ENCODE peak calls at places on chromosomes 11 and 22, in ten cellular contexts. M is cardiac fibroblast; B is left ventricle myocardium inferior; V is AG10803; K is tibial nerve; D is pancreas; U is dorsolateral prefrontal cortex; X is CD8-positive, alpha-beta memory T cell; W is brain microvascular endothelial cell; R is Peyer's patch. P is an unnamed sample.

GRCh38 chr11:90204832-90205646 is 17.8 kb downstream of the CHORDC1 start:
- DNase-seq in B (no peak), K (no peak), X (peak), U (peak), M (peak), D (no peak), V (peak), W (peak), R (no peak), P (no peak)

GRCh38 chr11:18780896-18781295 is 10.7 kb downstream of the PTPN5 start:
- DNase-seq in R (no peak), K (no peak), D (no peak), X (no peak), B (no peak), V (no peak), W (no peak), U (no peak), M (no peak), P (no peak)

GRCh38 chr11:34356576-34356917 is 1.3 kb downstream of the ABTB2 start:
- DNase-seq in B (peak), W (peak), K (no peak), R (peak), X (no peak), M (peak), D (peak), V (peak), U (no peak), P (peak)

GRCh38 chr11:104663190-104664140 is 234.8 kb downstream of the CASP12 start:
- DNase-seq in V (peak), R (no peak), X (no peak), W (no peak), M (peak), D (no peak), B (no peak), K (no peak), U (no peak), P (no peak)

GRCh38 chr11:65207918-65208784 is 26.4 kb downstream of the CAPN1 start:
- DNase-seq in M (no peak), U (no peak), W (no peak), R (no peak), X (no peak), V (no peak), B (no peak), D (no peak), K (no peak), P (no peak)

GRCh38 chr11:790721-791564 is 1.1 kb upstream of the CEND1 start:
- DNase-seq in W (no peak), V (peak), B (no peak), D (no peak), K (no peak), R (no peak), X (no peak), M (peak), U (no peak), P (no peak)

GRCh38 chr22:47259990-47260389 is 497.5 kb downstream of the TBC1D22A start:
- DNase-seq in M (no peak), V (no peak), R (no peak), D (no peak), X (no peak), K (no peak), W (no peak), B (no peak), U (no peak), P (no peak)

GRCh38 chr22:47944941-47945340 is 1182.5 kb downstream of the TBC1D22A start:
- DNase-seq in V (no peak), R (no peak), X (no peak), W (no peak), U (no peak), D (no peak), B (no peak), M (no peak), K (no peak), P (no peak)

GRCh38 chr11:10294289-10294953 is 402 bp upstream of the SBF2 start:
- DNase-seq in M (peak), U (peak), X (no peak), D (peak), W (peak), R (peak), K (no peak), V (peak), B (peak), P (peak)

GRCh38 chr11:115869780-115870431 is 365.7 kb upstream of the CADM1 start:
- DNase-seq in W (no peak), V (no peak), X (no peak), D (no peak), K (no peak), U (no peak), B (no peak), M (peak), R (no peak), P (peak)

GRCh38 chr11:76682681-76683080 is 12.1 kb upstream of the LRRC32 start:
- DNase-seq in D (no peak), R (no peak), W (no peak), U (no peak), V (no peak), K (no peak), M (no peak), B (no peak), X (no peak), P (no peak)

GRCh38 chr22:47195676-47196492 is 433.4 kb downstream of the TBC1D22A start:
- DNase-seq in V (no peak), R (no peak), B (no peak), X (no peak), M (no peak), W (no peak), K (peak), U (no peak), D (no peak), P (no peak)

GRCh38 chr11:104907521-104908185 is 9.4 kb upstream of the CASP12 start:
- DNase-seq in X (peak), W (no peak), R (no peak), U (no peak), M (no peak), D (no peak), K (no peak), V (peak), B (no peak), P (no peak)

GRCh38 chr11:63841554-63841953 is 2.6 kb downstream of the MARK2 start:
- DNase-seq in R (no peak), V (peak), U (peak), X (no peak), D (no peak), M (peak), K (no peak), W (no peak), B (no peak), P (no peak)

GRCh38 chr11:115739121-115739520 is 234.9 kb upstream of the CADM1 start:
- DNase-seq in R (no peak), M (no peak), D (no peak), V (no peak), B (no peak), U (no peak), W (no peak), K (no peak), X (no peak), P (no peak)

GRCh38 chr22:39526736-39527171 is 5.8 kb downstream of the RPS19BP1 start:
- DNase-seq in B (no peak), K (no peak), D (no peak), R (no peak), W (no peak), X (no peak), U (no peak), M (no peak), V (no peak), P (peak)

GRCh38 chr11:123494195-123495050 is 64.4 kb downstream of the GRAMD1B start:
- DNase-seq in R (no peak), K (no peak), M (peak), W (peak), B (no peak), D (no peak), X (no peak), V (peak), U (no peak), P (no peak)

GRCh38 chr11:17763703-17764102 is 29.1 kb downstream of the KCNC1 start:
- DNase-seq in R (no peak), B (no peak), K (no peak), W (no peak), V (no peak), M (no peak), U (no peak), X (no peak), D (no peak), P (no peak)

GRCh38 chr11:88629496-88629895 is 292.0 kb upstream of the CTSC start:
- DNase-seq in R (no peak), X (no peak), V (no peak), K (no peak), D (no peak), W (no peak), B (no peak), U (no peak), M (no peak), P (no peak)

GRCh38 chr11:8717544-8717875 is 34.9 kb downstream of the RPL27A start:
- DNase-seq in U (no peak), R (no peak), V (no peak), K (no peak), M (no peak), W (no peak), B (no peak), D (no peak), X (no peak), P (no peak)

GRCh38 chr11:134765565-134765964 is 353.5 kb upstream of the B3GAT1 start:
- DNase-seq in X (no peak), M (no peak), R (no peak), B (no peak), D (no peak), W (no peak), K (no peak), V (no peak), U (no peak), P (no peak)

GRCh38 chr22:46961591-46962290 is 199.3 kb downstream of the TBC1D22A start:
- DNase-seq in X (no peak), R (no peak), V (no peak), K (no peak), W (no peak), B (no peak), M (no peak), U (no peak), D (no peak), P (no peak)

GRCh38 chr11:27718853-27719574 is 18.8 kb upstream of the BDNF start:
- DNase-seq in X (no peak), M (peak), K (no peak), U (peak), R (no peak), B (peak), W (no peak), D (peak), V (peak), P (peak)

GRCh38 chr22:46054878-46055158 is 77.9 kb upstream of the WNT7B start:
- DNase-seq in K (peak), D (no peak), R (no peak), M (no peak), W (no peak), X (no peak), V (no peak), U (no peak), B (peak), P (no peak)

GRCh38 chr11:9525116-9525515 is 48.4 kb upstream of the WEE1 start:
- DNase-seq in R (no peak), X (no peak), D (no peak), W (no peak), B (no peak), M (peak), V (no peak), U (no peak), K (no peak), P (no peak)

GRCh38 chr11:29957406-29957805 is 59.4 kb downstream of the KCNA4 start:
- DNase-seq in U (no peak), D (no peak), W (no peak), V (no peak), R (no peak), K (no peak), M (no peak), X (no peak), B (no peak), P (no peak)

GRCh38 chr11:74984730-74985129 is 4.0 kb upstream of the NEU3 start:
- DNase-seq in X (no peak), W (no peak), B (no peak), M (no peak), R (no peak), K (no peak), D (no peak), U (no peak), V (no peak), P (no peak)

GRCh38 chr22:39364646-39365405 is 15.0 kb downstream of the SYNGR1 start:
- DNase-seq in K (no peak), D (no peak), W (no peak), M (no peak), U (no peak), R (no peak), V (peak), B (no peak), X (no peak), P (no peak)

GRCh38 chr11:60607483-60607882 is 91.9 kb upstream of the MS4A8 start:
- DNase-seq in D (no peak), M (no peak), B (no peak), X (no peak), U (no peak), R (no peak), V (no peak), W (no peak), K (no peak), P (no peak)

DNA sequence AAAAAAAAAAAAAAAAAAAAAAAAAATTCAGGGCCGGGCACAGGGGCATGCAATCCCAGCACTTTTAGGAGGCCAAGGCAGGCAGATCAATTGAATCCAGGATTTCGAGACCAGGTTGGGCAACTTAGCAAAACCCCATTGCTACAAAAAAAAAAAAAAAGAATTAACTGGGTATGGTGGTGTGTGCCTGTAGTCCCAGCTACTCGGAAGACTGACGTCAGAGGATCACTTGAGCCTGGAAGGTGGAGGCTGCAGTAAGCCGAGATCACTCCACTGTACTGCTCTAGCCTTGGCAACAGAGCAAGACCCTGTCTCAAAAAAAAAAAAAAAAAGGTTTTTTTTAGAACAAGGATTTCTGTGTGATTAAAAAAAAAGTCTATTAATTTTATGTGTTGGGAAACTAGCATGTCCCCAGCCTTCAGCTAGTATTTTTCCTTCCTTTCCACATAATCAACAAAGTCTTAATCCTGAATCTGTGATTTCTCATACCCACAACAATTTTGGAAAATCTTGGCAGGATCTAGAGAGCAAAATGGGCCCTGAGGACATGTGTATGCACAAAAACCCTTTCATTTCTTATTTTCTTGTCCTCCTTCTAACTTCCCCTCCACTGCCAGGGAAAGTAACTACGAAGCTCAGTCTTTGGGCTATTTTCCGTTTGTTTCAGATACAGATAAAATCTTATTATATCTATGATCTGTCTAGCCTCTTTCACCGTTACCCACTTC is 5.7 kb upstream of the AMBRA1 start:
- DNase-seq in K (no peak), U (no peak), X (no peak), V (no peak), D (no peak), R (no peak), W (no peak), B (no peak), M (no peak), P (no peak)
- H3K4me3 ChIP-seq in K (no peak), U (no peak), X (no peak), V (no peak), D (no peak), R (no peak), W (no peak), B (no peak), M (no peak), P (no peak)

DNA sequence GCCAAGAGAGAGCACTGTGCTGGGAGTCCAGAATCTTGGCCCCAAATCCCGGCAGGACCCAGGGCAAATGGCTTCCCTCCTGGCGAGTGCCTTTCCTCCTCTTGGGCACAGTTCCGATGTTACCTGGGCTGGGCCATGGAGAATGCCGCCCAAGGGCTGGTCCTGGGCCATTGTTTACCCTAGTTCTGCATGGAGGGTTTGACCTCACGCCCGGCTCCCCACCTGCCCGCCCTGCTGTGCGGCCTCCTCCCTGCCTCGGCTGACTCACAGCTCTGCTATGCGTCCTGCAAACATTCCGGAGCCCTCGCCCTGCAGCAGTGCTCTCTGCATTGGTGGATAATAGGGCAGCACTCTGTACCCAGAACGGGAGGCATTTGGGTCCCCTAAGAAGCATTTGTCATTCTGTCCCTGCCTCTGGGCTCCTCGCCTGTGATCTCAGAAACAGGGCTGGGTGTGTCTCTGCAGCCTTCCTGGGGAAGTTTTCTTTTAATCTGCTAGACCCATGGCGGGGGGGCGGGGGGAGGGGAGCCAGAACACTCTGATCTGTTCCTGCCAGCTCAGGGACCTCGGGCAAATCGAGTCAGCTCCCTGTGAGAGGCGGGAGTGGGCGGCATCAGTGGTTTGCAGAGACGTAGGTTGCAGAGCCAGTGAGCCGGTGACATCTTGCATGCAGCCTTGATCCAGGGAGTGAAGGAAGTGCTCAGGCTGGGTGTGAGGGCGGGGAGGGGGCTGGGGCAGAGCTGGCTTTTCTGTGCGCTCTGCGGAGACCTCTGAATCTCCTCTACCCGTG is 32.9 kb upstream of the SMIM38 start:
- DNase-seq in U (no peak), X (no peak), R (peak), B (peak), D (peak), V (peak), W (peak), K (no peak), M (peak), P (peak)
- H3K4me3 ChIP-seq in U (no peak), X (peak), R (no peak), B (peak), D (no peak), V (no peak), W (peak), K (no peak), M (no peak), P (no peak)

DNA sequence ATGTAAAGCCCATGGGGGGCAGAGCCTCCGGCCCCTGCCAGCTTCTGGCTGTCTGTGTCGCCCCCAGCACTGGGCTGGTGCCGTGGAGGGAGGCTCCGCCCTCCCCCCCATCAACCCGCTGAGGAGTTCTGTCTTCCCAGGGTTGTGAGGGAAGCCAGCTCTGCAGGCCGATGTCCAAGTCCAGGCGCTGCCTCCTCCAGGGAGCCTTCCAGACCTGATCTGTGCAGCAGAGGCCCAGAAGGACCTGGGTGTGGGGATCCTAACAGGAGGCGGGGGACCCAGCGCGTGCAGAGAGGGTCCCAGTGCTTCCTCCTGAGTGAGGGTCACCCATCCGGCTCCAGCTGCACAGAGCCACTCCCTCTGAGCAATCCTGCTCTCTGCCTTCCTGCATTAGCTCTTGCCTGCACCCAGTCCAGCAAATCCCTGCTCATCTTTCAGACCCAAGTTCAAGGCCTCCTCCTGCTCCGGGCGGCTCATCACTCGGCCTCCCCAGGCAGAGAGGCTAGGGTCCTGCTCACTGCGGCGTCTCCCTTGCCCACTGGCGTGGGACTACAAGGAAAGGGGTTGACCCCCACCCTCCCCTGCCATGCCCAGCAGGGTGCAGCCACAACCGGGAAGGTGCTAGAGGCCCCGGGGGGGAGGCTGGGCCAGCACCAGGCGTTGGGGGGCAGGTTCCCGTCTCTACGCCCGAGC is 16.5 kb downstream of the PRR33 start:
- DNase-seq in X (no peak), D (no peak), W (no peak), U (no peak), R (peak), B (peak), V (no peak), M (no peak), K (no peak), P (no peak)
- H3K4me3 ChIP-seq in X (no peak), D (no peak), W (no peak), U (no peak), R (no peak), B (peak), V (no peak), M (no peak), K (no peak), P (no peak)

GRCh38 chr11:12681462-12681861 is 7.2 kb downstream of the TEAD1 start:
- DNase-seq in M (no peak), K (no peak), D (no peak), W (no peak), V (no peak), R (no peak), B (no peak), U (no peak), X (no peak), P (no peak)
- H3K4me3 ChIP-seq in M (no peak), K (no peak), D (no peak), W (no peak), V (no peak), R (no peak), B (no peak), U (no peak), X (no peak), P (no peak)

DNA sequence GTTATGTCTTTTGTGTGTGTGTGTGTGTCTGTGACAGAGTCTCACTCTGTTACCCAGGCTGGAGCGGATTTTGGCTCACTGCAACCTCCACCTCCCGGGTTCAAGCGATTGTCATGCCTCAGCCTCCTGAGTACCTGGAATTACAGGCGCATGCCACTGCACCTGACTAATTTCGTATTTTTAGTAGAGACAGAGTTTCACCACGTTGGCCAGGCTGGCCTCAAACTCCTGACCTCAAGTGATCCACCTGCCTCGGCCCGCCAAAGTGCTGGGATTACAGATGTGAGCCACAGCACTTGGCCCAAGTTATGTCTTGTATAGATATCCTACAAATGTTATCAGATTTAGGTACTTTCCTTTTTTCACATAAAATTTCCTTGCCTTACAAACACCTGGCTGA is 9.9 kb downstream of the PISD start:
- DNase-seq in B (no peak), M (no peak), W (no peak), X (no peak), U (no peak), K (no peak), R (no peak), V (no peak), D (no peak), P (no peak)
- H3K4me3 ChIP-seq in B (no peak), M (no peak), W (no peak), X (no peak), U (no peak), K (no peak), R (no peak), V (no peak), D (no peak), P (no peak)

GRCh38 chr11:69297926-69298777 is 4.2 kb downstream of the MYEOV start:
- DNase-seq in X (peak), W (peak), K (peak), M (peak), U (no peak), R (peak), D (peak), V (peak), B (peak), P (peak)
- H3K4me3 ChIP-seq in X (peak), W (no peak), K (no peak), M (peak), U (no peak), R (peak), D (no peak), V (peak), B (peak), P (no peak)

GRCh38 chr11:20161923-20162322 is 1.6 kb upstream of the DBX1 start:
- DNase-seq in B (no peak), R (no peak), U (no peak), M (no peak), D (no peak), K (no peak), V (no peak), X (no peak), W (no peak), P (no peak)

GRCh38 chr11:20160425-20161229 is at the start of gene DBX1:
- DNase-seq in R (no peak), V (no peak), B (no peak), D (no peak), M (no peak), X (no peak), W (no peak), K (no peak), U (no peak), P (no peak)

GRCh38 chr11:20159680-20160381 is 444 bp downstream of the DBX1 start:
- DNase-seq in W (no peak), D (no peak), U (no peak), X (no peak), V (no peak), M (no peak), K (no peak), R (no peak), B (no peak), P (no peak)

GRCh38 chr11:20162340-20162739 is 2.1 kb upstream of the DBX1 start:
- DNase-seq in U (no peak), X (no peak), K (no peak), R (no peak), V (no peak), M (no peak), D (no peak), W (no peak), B (no peak), P (no peak)

GRCh38 chr11:20161230-20161918 is 1.1 kb upstream of the DBX1 start:
- DNase-seq in K (no peak), W (no peak), B (no peak), X (no peak), U (no peak), R (no peak), D (no peak), M (peak), V (no peak), P (no peak)
- H3K4me3 ChIP-seq in K (no peak), W (no peak), B (no peak), X (no peak), U (no peak), R (no peak), D (no peak), M (no peak), V (no peak), P (no peak)